ENCODE peak calls at places on chromosomes 4 and X, in six cellular contexts. W, N, A, G, M and Y are unnamed samples. For H3K9me3, the result is how much of the 10 kb centered on the place peaks cover.

GRCh38 chr4:5962416-5962815 is 55.8 kb downstream of the C4orf50 start:
- DNase-seq in A (no peak), G (no peak), M (no peak), N (no peak), W (no peak), Y (no peak)

GRCh38 chr4:128635141-128635911 is 174.2 kb upstream of the JADE1 start:
- DNase-seq in G (peak), N (peak), A (no peak), M (no peak), W (no peak), Y (peak)

GRCh38 chrX:119488749-119489148 is 20.5 kb downstream of the SLC25A5 start:
- DNase-seq in A (peak), M (no peak), N (no peak), G (no peak), W (no peak), Y (peak)

GRCh38 chr4:74376888-74377483 is 12.0 kb downstream of the EREG start:
- DNase-seq in M (no peak), A (peak), G (no peak), W (no peak), N (no peak), Y (no peak)

GRCh38 chrX:110145854-110146253 is 142.9 kb downstream of the TMEM164 start:
- DNase-seq in M (no peak), N (no peak), A (peak), G (no peak), W (no peak), Y (no peak)

GRCh38 chr4:54102747-54103146 is 2.8 kb downstream of the GSX2 start:
- DNase-seq in G (no peak), W (no peak), M (no peak), A (no peak), N (no peak), Y (no peak)

GRCh38 chr4:56086073-56086521 is 137.4 kb downstream of the CEP135 start:
- DNase-seq in A (no peak), M (no peak), W (no peak), N (no peak), G (no peak), Y (no peak)

GRCh38 chr4:18051281-18051680 is 29.7 kb upstream of the LCORL start:
- DNase-seq in G (no peak), W (no peak), N (no peak), A (peak), M (no peak), Y (no peak)

GRCh38 chr4:7933631-7934510 is 5.8 kb downstream of the AFAP1 start:
- DNase-seq in W (no peak), N (no peak), M (no peak), G (no peak), A (no peak), Y (no peak)

GRCh38 chrX:39296472-39296871 is 495.2 kb downstream of the MID1IP1 start:
- DNase-seq in G (no peak), A (no peak), M (no peak), N (no peak), W (no peak), Y (no peak)

GRCh38 chrX:19629541-19629940 is 114.2 kb upstream of the MAP3K15 start:
- DNase-seq in N (no peak), M (no peak), G (no peak), A (no peak), W (no peak), Y (no peak)

GRCh38 chrX:45001038-45001437 is 128.1 kb downstream of the KDM6A start:
- DNase-seq in A (peak), M (no peak), G (no peak), N (no peak), W (no peak), Y (no peak)

GRCh38 chr4:40596522-40596921 is 33.1 kb downstream of the RBM47 start:
- DNase-seq in M (no peak), W (no peak), G (no peak), N (no peak), A (no peak), Y (no peak)

GRCh38 chr4:80611366-80611765 is 275.8 kb downstream of the CFAP299 start:
- DNase-seq in W (no peak), M (no peak), A (no peak), N (no peak), G (no peak), Y (no peak)

GRCh38 chrX:54067741-54068140 is 23.5 kb upstream of the PHF8 start:
- DNase-seq in N (no peak), A (no peak), M (no peak), W (no peak), G (no peak), Y (no peak)

GRCh38 chr4:12852338-12853307 is 631.5 kb downstream of the RAB28 start:
- DNase-seq in M (no peak), W (no peak), N (no peak), A (peak), G (no peak), Y (no peak)

GRCh38 chr4:140725556-140725955 is 30.6 kb downstream of the TBC1D9 start:
- DNase-seq in N (no peak), A (no peak), G (no peak), W (no peak), M (no peak), Y (no peak)

GRCh38 chr4:168914095-168914494 is 96.0 kb downstream of the CBR4 start:
- DNase-seq in A (no peak), N (no peak), W (no peak), M (no peak), G (no peak), Y (no peak)

GRCh38 chr4:168919706-168920324 is 90.2 kb downstream of the CBR4 start:
- DNase-seq in G (no peak), N (no peak), W (no peak), A (no peak), M (no peak), Y (peak)

GRCh38 chr4:168920438-168921081 is 89.5 kb downstream of the CBR4 start:
- DNase-seq in A (no peak), G (no peak), M (no peak), W (no peak), N (no peak), Y (no peak)

GRCh38 chr4:168917150-168917779 is 92.8 kb downstream of the CBR4 start:
- DNase-seq in W (no peak), N (no peak), M (no peak), A (peak), G (no peak), Y (no peak)
- TF ChIP-seq CTCF in W (peak), N (peak), M (peak), A (peak), G (peak), Y (peak)

DNA sequence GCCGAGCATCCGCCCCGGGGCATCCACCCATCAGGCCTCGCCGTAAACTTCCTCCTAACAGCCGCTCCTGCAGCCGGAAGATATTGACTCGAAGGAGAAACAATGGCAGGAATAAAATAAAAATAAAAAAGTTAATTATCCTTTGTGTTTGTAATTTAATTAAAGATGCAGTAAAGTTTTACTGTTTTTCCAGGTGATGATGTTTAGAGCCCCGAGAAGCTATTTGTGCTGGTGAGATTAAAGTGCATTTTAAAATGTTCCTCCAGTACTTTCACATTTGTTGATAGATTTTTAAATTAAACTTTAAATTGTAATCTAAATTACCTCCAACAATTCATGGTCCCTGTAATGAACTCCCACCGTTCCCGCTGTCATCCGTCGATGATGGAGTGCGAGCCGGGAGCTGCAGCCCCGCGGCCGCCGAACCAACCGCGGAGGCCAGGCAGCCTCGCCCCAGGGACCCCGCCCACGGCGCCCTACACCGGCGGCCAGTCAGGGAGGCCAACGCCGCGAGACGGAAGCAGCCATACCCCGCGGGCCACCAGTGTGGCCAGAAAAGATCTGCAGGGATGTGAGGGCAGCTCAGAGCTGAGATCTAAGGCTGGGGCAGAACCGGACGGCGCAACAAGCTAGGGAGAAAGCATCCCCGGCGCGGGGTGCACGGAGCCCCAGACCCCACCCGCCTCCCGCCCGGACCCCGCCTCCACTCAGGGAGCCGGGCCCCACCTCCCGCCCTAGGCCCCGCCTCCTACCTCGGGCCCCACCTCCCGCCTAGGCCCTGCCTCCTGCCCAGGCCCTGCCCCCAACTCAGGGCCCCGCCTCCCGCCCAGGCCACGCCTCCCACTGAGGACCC is 104.1 kb downstream of the FAM53A start:
- DNase-seq in M (peak), N (peak), W (peak), G (peak), A (peak), Y (peak)
- H3K4me3 ChIP-seq in M (peak), N (peak), W (peak), G (peak), A (peak), Y (peak)

DNA sequence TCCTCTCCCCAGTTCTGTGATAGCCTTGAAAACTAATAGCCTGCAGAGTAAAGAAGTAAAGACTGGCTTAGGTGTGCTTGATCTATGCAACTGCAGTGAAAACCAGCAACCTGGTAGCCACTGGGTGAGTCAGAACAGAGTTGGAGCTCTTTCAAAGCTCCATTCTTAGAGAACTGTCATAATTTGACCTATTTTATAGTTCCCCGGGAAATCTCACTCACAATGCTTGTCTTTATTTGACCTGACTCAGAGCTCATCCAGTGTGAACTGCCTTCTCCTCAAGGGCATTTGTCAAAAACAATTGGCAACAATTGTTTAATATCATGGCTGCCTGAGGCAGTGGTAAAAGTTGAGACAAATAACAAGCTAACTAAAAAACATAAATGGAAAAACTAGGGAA is 213.0 kb upstream of the NHS start:
- DNase-seq in A (peak), M (no peak), G (no peak), W (no peak), N (no peak), Y (no peak)
- H3K9me3 ChIP-seq in A (under half), M (under half), G (under half), W (under half), N (under half), Y (under half)

DNA sequence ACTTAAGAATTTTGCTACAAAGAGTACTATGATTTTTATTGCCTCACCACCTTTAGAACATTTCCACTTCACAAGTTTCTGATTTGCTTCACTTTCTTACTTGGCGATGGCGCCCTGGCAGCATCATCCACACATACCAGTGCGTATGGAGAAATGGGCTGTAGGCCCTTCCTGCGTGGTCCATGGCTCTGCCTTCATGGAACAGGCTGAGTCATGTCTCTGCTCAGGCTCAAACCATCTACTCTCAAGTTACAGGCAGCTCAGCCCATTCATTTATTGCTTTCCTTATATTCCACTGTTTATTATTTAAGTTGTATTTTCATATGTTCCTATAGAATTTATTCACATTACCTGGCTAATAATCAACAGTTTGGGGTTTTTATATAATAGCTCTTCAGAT is 21.1 kb downstream of the CASP3 start:
- DNase-seq in A (no peak), W (no peak), G (no peak), M (no peak), N (no peak), Y (no peak)
- TF ChIP-seq CTCF in A (no peak), W (no peak), G (no peak), M (no peak), N (no peak), Y (no peak)

DNA sequence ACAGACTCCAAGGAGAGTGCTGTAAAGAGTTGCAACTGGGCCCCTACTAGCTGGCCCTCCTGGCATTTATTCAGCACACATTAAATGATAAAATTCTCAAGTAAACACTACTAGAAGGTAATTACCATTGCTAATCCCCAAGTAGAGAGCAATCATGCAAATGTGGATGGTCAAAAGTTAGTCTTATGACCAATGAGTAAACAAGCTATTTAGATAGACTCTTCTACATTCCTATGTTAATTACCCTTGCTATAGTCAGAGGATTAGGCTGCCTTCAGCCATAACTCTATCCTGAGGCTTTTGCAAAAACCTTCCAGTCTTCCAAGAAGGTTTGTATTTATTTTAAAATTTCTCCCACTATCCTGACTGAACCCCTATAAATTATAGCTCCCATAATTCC is 28.3 kb upstream of the HPGD start:
- DNase-seq in A (no peak), N (no peak), G (no peak), W (no peak), M (no peak), Y (no peak)
- H3K4me3 ChIP-seq in A (no peak), N (no peak), G (no peak), W (no peak), M (no peak), Y (no peak)